ENCODE peak calls at places on chromosome 19, in four cellular contexts. N is OCI-LY7, P is fibroblast of lung, S is heart right ventricle. M is an unnamed sample.

GRCh38 chr19:2475018-2475701 is 767 bp upstream of the GADD45B start:
- DNase-seq in N (peak), P (peak), S (peak), M (peak)

GRCh38 chr19:12603714-12604113 is 6.9 kb downstream of the ZNF490 start:
- DNase-seq in N (peak), P (peak), S (no peak), M (peak)

GRCh38 chr19:55697698-55698097 is 22.7 kb downstream of the EPN1 start:
- DNase-seq in N (no peak), P (no peak), S (no peak), M (no peak)

GRCh38 chr19:14786421-14786851 is 8.1 kb upstream of the ADGRE2 start:
- DNase-seq in N (peak), P (peak), S (peak), M (peak)

GRCh38 chr19:52138614-52139290 is 986 bp downstream of the ZNF616 start:
- DNase-seq in N (no peak), P (no peak), S (no peak), M (peak)

GRCh38 chr19:13985771-13986347 is 20.3 kb downstream of the RFX1 start:
- DNase-seq in N (peak), P (no peak), S (no peak), M (no peak)

GRCh38 chr19:1321539-1321938 is 35.9 kb downstream of the EFNA2 start:
- DNase-seq in N (no peak), P (no peak), S (no peak), M (no peak)

GRCh38 chr19:17555929-17556813 is 722 bp downstream of the COLGALT1 start:
- DNase-seq in N (peak), P (peak), S (peak), M (peak)

GRCh38 chr19:38831142-38831605 is 420 bp downstream of the ECH1 start:
- DNase-seq in N (peak), P (peak), S (peak), M (peak)

GRCh38 chr19:32450217-32450616 is 44.6 kb downstream of the DPY19L3 start:
- DNase-seq in N (no peak), P (peak), S (no peak), M (peak)

GRCh38 chr19:8526345-8527062 is 12.5 kb upstream of the ZNF414 start:
- DNase-seq in N (no peak), P (peak), S (peak), M (peak)

GRCh38 chr19:29831686-29832085 is 19.9 kb downstream of the CCNE1 start:
- DNase-seq in N (no peak), P (no peak), S (no peak), M (no peak)

GRCh38 chr19:1389033-1389940 is 5.6 kb downstream of the NDUFS7 start:
- DNase-seq in N (no peak), P (no peak), S (no peak), M (no peak)

GRCh38 chr19:56671613-56671994 is at the start of gene ZNF835:
- DNase-seq in N (no peak), P (peak), S (peak), M (peak)

GRCh38 chr19:36113895-36114762 is 546 bp downstream of the POLR2I start:
- DNase-seq in N (peak), P (peak), S (no peak), M (peak)

GRCh38 chr19:10036601-10037071 is 23.4 kb downstream of the RDH8 start:
- DNase-seq in N (no peak), P (no peak), S (no peak), M (no peak)

GRCh38 chr19:29872224-29872731 is 60.5 kb downstream of the CCNE1 start:
- DNase-seq in N (no peak), P (peak), S (no peak), M (no peak)

GRCh38 chr19:7925171-7925837 is 631 bp downstream of the CTXN1 start:
- DNase-seq in N (peak), P (peak), S (peak), M (peak)

GRCh38 chr19:35458821-35459391 is 10.8 kb downstream of the FFAR2 start:
- DNase-seq in N (peak), P (peak), S (no peak), M (no peak)

GRCh38 chr19:53132231-53132991 is at the start of gene ZNF415:
- DNase-seq in N (no peak), P (peak), S (peak), M (peak)

GRCh38 chr19:30046522-30046921 is 104.5 kb downstream of the URI1 start:
- DNase-seq in N (peak), P (no peak), S (no peak), M (no peak)

GRCh38 chr19:54448037-54448773 is 794 bp upstream of the LENG8 start:
- DNase-seq in N (peak), P (peak), S (no peak), M (peak)

GRCh38 chr19:40236026-40236355 is 9.5 kb upstream of the CCNP start:
- DNase-seq in N (no peak), P (no peak), S (no peak), M (no peak)

GRCh38 chr19:40238775-40239174 is 12.3 kb upstream of the CCNP start:
- DNase-seq in N (no peak), P (no peak), S (no peak), M (no peak)

GRCh38 chr19:40236366-40236765 is 9.9 kb upstream of the CCNP start:
- DNase-seq in N (no peak), P (no peak), S (no peak), M (no peak)

GRCh38 chr19:40239415-40240226 is 13.1 kb upstream of the CCNP start:
- DNase-seq in N (no peak), P (no peak), S (no peak), M (no peak)

GRCh38 chr19:40237791-40238190 is 11.3 kb upstream of the CCNP start:
- DNase-seq in N (no peak), P (no peak), S (no peak), M (no peak)
- TF ChIP-seq CTCF in N (no peak), P (no peak), S (no peak), M (no peak)

DNA sequence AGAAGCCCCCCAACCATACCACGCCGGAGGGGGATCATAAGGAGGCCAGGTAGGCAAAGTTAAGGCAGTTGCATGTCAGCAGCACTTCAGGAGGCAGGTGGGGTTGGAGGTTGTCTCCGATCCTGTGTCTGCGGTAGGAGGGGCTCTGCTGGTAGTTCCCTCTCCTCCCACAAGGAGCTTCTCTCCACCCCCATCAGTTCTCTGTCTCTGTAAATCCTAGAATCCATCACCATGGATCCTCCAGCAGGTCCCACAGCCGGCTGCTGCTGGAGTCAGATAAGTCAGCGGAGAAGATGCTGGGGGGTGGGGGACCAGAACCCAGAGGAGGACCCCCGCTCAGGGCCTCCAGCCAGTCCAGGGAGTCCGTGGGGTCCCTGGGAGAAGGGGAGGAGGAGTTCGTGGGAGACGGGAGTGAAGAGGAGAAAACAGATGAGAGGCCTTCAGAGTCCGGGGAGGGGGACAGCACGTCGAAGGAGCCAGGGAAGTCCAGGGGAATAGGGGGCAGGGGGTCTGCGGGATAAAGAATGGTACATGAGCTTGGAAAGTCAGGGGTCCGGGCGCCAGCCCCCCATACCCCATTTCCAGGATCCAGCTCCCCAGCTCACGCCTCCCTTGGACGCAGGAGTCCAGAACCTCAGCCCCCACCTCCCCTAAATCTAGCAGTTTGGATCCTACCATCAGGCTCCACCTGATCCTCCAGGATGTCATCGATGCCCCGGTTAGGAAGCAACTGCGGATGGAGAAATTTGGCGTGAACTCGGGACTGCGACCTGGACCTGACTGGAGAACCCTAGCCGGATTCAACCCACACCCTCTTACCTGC is 6.3 kb downstream of the MAMSTR start:
- DNase-seq in N (peak), P (no peak), S (no peak), M (no peak)
- TF ChIP-seq CTCF in N (peak), P (peak), S (no peak), M (peak)

DNA sequence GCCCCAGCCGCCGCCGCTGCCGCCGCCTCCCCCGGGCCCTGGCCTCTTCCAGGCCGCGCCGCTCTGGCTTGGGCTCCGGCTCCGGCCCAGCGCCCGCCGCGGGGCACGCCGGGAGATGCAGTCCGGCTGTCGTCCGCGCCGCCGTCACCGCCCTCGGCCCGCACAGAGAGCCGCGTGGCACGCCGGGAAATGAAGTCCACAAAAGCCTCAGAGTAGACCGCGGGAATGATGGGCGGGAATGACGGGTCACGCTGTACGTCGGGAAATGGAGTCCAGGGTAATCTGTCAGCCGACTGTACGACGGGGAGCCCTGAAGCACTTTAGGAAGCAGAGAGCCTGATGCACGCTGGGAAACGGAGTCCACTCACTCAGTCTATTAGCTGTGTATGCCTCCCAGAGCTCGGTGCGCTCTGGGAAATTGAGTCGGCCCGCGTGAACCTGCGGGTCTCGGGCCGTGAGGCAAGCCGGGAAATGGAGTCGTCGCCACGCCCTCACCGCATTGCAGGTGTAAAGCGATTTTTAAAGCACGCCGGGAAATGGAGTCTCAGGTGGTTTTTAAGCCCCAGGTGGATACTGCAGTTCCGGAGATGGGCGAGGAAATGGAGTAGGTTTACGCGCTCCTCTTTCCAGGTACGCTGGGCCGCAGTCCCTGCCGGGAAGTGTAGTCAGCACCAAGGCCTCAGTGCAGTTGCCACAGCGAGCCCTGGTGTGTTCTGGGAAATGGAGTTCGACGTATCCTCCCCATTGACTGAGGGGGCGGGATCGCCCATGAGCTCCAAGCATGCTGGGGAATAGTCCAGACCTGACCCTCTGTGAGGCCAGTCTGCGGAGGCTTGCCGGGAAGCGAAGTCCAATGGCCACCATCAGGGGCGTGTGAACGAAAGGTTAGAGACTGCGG is at the start of gene GSK3A:
- DNase-seq in N (peak), P (peak), S (peak), M (peak)
- TF ChIP-seq CTCF in N (no peak), P (no peak), S (no peak), M (no peak)

GRCh38 chr19:44820648-44821609 is 12.0 kb downstream of the BCAM start:
- DNase-seq in N (no peak), P (no peak), S (peak), M (no peak)
- TF ChIP-seq CTCF in N (no peak), P (no peak), S (no peak), M (no peak)

DNA sequence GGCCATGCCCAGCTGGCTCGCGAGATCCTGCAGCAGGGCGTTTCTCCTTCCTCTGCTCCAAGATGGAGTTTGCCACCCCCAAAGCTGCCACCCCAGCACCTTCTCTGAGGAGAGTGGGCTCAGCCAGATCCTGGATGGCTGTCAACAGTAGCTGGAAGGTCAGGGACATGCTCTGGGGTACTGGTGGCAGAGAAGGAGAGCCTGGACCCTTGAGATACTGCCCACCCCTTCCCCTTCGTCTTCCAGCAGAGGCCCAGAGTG is 11.6 kb downstream of the IRGC start:
- DNase-seq in N (no peak), P (no peak), S (no peak), M (no peak)
- TF ChIP-seq CTCF in N (no peak), P (no peak), S (no peak), M (no peak)